ENCODE peak calls at places on chromosomes 13 and 19, in four cellular contexts. A, F, U and S are unnamed samples.

GRCh38 chr13:99012539-99012938 is 34.7 kb upstream of the DOCK9 start:
- DNase-seq in A (no peak), F (no peak), U (no peak), S (no peak)

GRCh38 chr19:21910318-21910717 is 74.3 kb upstream of the ZNF43 start:
- DNase-seq in A (no peak), F (no peak), U (no peak), S (no peak)

GRCh38 chr13:76646946-76647345 is 239.3 kb downstream of the KCTD12 start:
- DNase-seq in A (no peak), F (no peak), U (no peak), S (no peak)

GRCh38 chr19:47272448-47273312 is 2.0 kb upstream of the INAFM1 start:
- DNase-seq in A (no peak), F (peak; percentile 84), U (no peak), S (no peak)

GRCh38 chr13:113411216-113412023 is 41.9 kb downstream of the ADPRHL1 start:
- DNase-seq in A (peak; percentile 63), F (no peak), U (no peak), S (peak; percentile 32)

GRCh38 chr13:40061466-40062450 is 406.3 kb downstream of the COG6 start:
- DNase-seq in A (no peak), F (no peak), U (no peak), S (no peak)

GRCh38 chr19:55492362-55492944 is 4.2 kb downstream of the SSC5D start:
- DNase-seq in A (no peak), F (no peak), U (no peak), S (no peak)

GRCh38 chr19:3057275-3057714 is 5.0 kb downstream of the TLE5 start:
- DNase-seq in A (peak; percentile 62), F (no peak), U (no peak), S (no peak)

GRCh38 chr13:25468330-25469178 is 96.8 kb downstream of the ATP8A2 start:
- DNase-seq in A (no peak), F (peak; percentile 71), U (peak; percentile 74), S (no peak)

GRCh38 chr19:11798391-11799296 is at the start of gene ZNF491:
- DNase-seq in A (no peak), F (peak; percentile 79), U (peak; percentile 97), S (peak; percentile 87)

GRCh38 chr13:39417643-39418042 is 185.3 kb downstream of the LHFPL6 start:
- DNase-seq in A (no peak), F (no peak), U (peak; percentile 31), S (no peak)

GRCh38 chr19:52248256-52248655 is 21.1 kb upstream of the ZNF766 start:
- DNase-seq in A (no peak), F (peak; percentile 56), U (peak; percentile 72), S (peak; percentile 40)

GRCh38 chr19:19062454-19063182 is 1.2 kb upstream of the SLC25A42 start:
- DNase-seq in A (no peak), F (peak; percentile 86), U (no peak), S (peak; percentile 30)

GRCh38 chr13:59086147-59086546 is 1077.6 kb downstream of the DIAPH3 start:
- DNase-seq in A (no peak), F (no peak), U (no peak), S (no peak)

GRCh38 chr13:78326608-78327007 is 276.7 kb downstream of the POU4F1 start:
- DNase-seq in A (no peak), F (no peak), U (no peak), S (no peak)

GRCh38 chr13:73731564-73731963 is 402.6 kb downstream of the KLF12 start:
- DNase-seq in A (no peak), F (no peak), U (no peak), S (no peak)

GRCh38 chr13:74768521-74769090 is 634.4 kb upstream of the KLF12 start:
- DNase-seq in A (no peak), F (no peak), U (no peak), S (no peak)

GRCh38 chr13:36430247-36431203 is 1.8 kb upstream of the CCNA1 start:
- DNase-seq in A (no peak), F (no peak), U (peak; percentile 38), S (no peak)

GRCh38 chr19:3186377-3186688 is 603 bp downstream of the NCLN start:
- DNase-seq in A (no peak), F (peak; percentile 31), U (no peak), S (no peak)

GRCh38 chr19:30338066-30338465 is 34.1 kb upstream of the ZNF536 start:
- DNase-seq in A (no peak), F (no peak), U (no peak), S (no peak)

GRCh38 chr13:112453874-112454647 is 77.9 kb downstream of the SPACA7 start:
- DNase-seq in A (no peak), F (no peak), U (no peak), S (no peak)

GRCh38 chr13:59392328-59392727 is 771.4 kb downstream of the DIAPH3 start:
- DNase-seq in A (no peak), F (no peak), U (no peak), S (no peak)

GRCh38 chr13:110897024-110897423 is 17.8 kb downstream of the ANKRD10 start:
- DNase-seq in A (no peak), F (no peak), U (no peak), S (no peak)

GRCh38 chr13:64453831-64454230 is 2776.3 kb downstream of the PCDH9 start:
- DNase-seq in A (no peak), F (no peak), U (no peak), S (no peak)

GRCh38 chr13:98664047-98664446 is 87.1 kb upstream of the STK24 start:
- DNase-seq in A (no peak), F (peak; percentile 11), U (no peak), S (no peak)

GRCh38 chr19:39727070-39727800 is 10.6 kb downstream of the CLC start:
- DNase-seq in A (no peak), F (no peak), U (no peak), S (no peak)

GRCh38 chr19:36418287-36419001 is at the start of gene ZFP82:
- DNase-seq in A (peak; percentile 89), F (peak; percentile 75), U (peak; percentile 86), S (peak; percentile 54)

GRCh38 chr13:98105929-98106336 is 37.0 kb upstream of the FARP1 start:
- DNase-seq in A (no peak), F (peak; percentile 55), U (no peak), S (peak; percentile 90)

GRCh38 chr13:40460116-40460515 is 206.3 kb downstream of the FOXO1 start:
- DNase-seq in A (no peak), F (no peak), U (no peak), S (no peak)

GRCh38 chr19:1066748-1067340 is at the start of gene ARHGAP45:
- DNase-seq in A (no peak), F (peak; percentile 77), U (peak; percentile 49), S (no peak)

GRCh38 chr13:30864352-30865130 is 41.5 kb upstream of the MEDAG start:
- DNase-seq in A (no peak), F (no peak), U (no peak), S (no peak)

GRCh38 chr13:81171065-81171647 is 830.2 kb upstream of the SPRY2 start:
- DNase-seq in A (peak; percentile 3), F (peak; percentile 9), U (no peak), S (peak; percentile 5)

GRCh38 chr19:48726573-48726972 is 7.0 kb upstream of the MAMSTR start:
- DNase-seq in A (peak; percentile 65), F (no peak), U (no peak), S (no peak)

GRCh38 chr13:113758651-113759524 is at the start of gene TMEM255B:
- DNase-seq in A (peak; percentile 39), F (peak; percentile 72), U (peak; percentile 86), S (no peak)

GRCh38 chr13:99864627-99864990 is 107.0 kb downstream of the ZIC5 start:
- DNase-seq in A (no peak), F (no peak), U (no peak), S (no peak)

GRCh38 chr13:20126460-20127262 is 34.2 kb downstream of the GJA3 start:
- DNase-seq in A (no peak), F (no peak), U (no peak), S (no peak)

GRCh38 chr13:20125129-20125782 is 35.6 kb downstream of the GJA3 start:
- DNase-seq in A (no peak), F (no peak), U (no peak), S (no peak)

GRCh38 chr13:20127263-20127562 is 33.6 kb downstream of the GJA3 start:
- DNase-seq in A (no peak), F (no peak), U (no peak), S (peak; percentile 9)

GRCh38 chr13:20125783-20126165 is 35.1 kb downstream of the GJA3 start:
- DNase-seq in A (no peak), F (no peak), U (no peak), S (no peak)

DNA sequence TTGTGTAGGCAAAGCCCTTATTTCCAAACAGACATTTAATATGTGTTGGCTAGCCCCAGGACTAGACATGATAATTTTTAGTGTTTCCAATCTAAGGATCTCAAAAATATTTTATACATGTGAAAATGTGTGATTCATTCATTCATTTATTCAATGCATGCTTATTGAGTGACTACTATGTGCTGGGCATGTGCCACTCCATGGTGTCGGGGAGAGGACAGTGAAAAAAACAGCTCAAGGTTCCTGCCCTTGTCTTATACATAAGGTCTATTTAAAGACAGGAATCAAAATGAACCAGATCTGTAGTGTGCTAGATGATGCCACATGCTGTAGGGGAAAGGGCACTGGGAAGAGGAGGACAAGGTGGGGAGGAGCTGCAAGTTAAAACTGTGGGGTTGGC is 36.5 kb downstream of the GJA3 start:
- DNase-seq in A (no peak), F (no peak), U (no peak), S (no peak)
- TF ChIP-seq HMGXB4 in A (no peak), F (no peak), U (no peak), S (no peak)

GRCh38 chr19:13014101-13014920 is 19.0 kb downstream of the NFIX start:
- DNase-seq in A (no peak), F (no peak), U (peak; percentile 73), S (no peak)
- TF ChIP-seq HMGXB4 in A (no peak), F (no peak), U (no peak), S (no peak)

DNA sequence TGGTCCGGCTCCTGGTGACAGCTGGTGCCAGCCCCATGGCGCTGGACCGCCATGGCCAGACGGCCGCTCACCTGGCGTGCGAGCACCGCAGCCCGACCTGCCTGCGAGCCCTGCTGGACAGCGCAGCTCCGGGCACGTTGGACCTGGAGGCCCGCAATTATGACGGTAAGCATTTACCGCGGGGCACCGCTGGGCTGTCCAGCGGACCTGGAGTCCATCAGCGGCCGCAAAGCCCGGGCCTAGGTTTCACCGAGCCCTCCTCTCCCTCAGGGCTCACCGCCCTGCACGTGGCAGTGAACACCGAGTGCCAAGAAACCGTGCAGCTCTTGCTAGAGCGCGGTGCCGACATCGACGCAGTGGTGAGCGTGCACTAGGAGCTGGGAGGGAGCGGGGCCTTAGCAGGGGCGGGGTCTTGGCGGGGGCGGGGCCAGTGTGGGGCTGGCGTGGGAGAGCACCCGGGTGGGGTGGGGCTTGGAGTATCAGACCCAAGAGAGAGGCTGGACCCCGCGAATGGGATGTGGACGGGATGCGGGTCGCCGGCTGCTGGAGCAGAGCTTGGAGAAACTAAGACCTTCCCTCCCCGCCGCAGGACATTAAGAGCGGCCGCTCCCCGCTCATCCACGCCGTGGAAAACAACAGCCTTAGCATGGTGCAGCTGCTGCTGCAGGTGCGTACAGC is 8.7 kb downstream of the BCL3 start:
- DNase-seq in A (no peak), F (no peak), U (peak; percentile 36), S (no peak)
- TF ChIP-seq HMGXB4 in A (no peak), F (no peak), U (no peak), S (no peak)

GRCh38 chr19:32201211-32201610 is 144.2 kb upstream of the ZNF507 start:
- DNase-seq in A (no peak), F (no peak), U (no peak), S (no peak)
- TF ChIP-seq HMGXB4 in A (no peak), F (no peak), U (no peak), S (no peak)

GRCh38 chr19:35086455-35086854 is 29.2 kb upstream of the FXYD3 start:
- DNase-seq in A (no peak), F (no peak), U (no peak), S (no peak)
- TF ChIP-seq HMGXB4 in A (no peak), F (no peak), U (no peak), S (no peak)